ENCODE peak calls at places on chromosomes 4 and X, in six cellular contexts. One of them, this sample, is unnamed.
A peak's percentile ranks its signal among the peaks of the same experiment; 100 is the strongest.

GRCh38 chrX:121876316-121876715 is 828.9 kb downstream of the GLUD2 start:
- DNase-seq in central memory CD8-positive, alpha-beta T cell: no peak
- DNase-seq in glutamatergic neuron: no peak
- DNase-seq in Caco-2: no peak
- DNase-seq in left lung: no peak
- DNase-seq in IMR-90: no peak
- DNase-seq in this sample: peak; percentile 69

GRCh38 chrX:45329217-45329616 is 128.5 kb upstream of the DIPK2B start:
- DNase-seq in left lung: no peak
- DNase-seq in Caco-2: no peak
- DNase-seq in central memory CD8-positive, alpha-beta T cell: no peak
- DNase-seq in glutamatergic neuron: no peak
- DNase-seq in IMR-90: no peak
- DNase-seq in this sample: no peak

GRCh38 chrX:99142745-99143144 is 1267.3 kb downstream of the PCDH19 start:
- DNase-seq in glutamatergic neuron: no peak
- DNase-seq in left lung: no peak
- DNase-seq in central memory CD8-positive, alpha-beta T cell: no peak
- DNase-seq in Caco-2: no peak
- DNase-seq in IMR-90: no peak
- DNase-seq in this sample: no peak

GRCh38 chrX:124829930-124830329 is 483.6 kb downstream of the SH2D1A start:
- DNase-seq in IMR-90: no peak
- DNase-seq in left lung: no peak
- DNase-seq in glutamatergic neuron: no peak
- DNase-seq in central memory CD8-positive, alpha-beta T cell: no peak
- DNase-seq in Caco-2: no peak
- DNase-seq in this sample: no peak

GRCh38 chr4:41369680-41370079 is 113.0 kb downstream of the UCHL1 start:
- DNase-seq in central memory CD8-positive, alpha-beta T cell: no peak
- DNase-seq in Caco-2: no peak
- DNase-seq in IMR-90: no peak
- DNase-seq in left lung: no peak
- DNase-seq in glutamatergic neuron: no peak
- DNase-seq in this sample: no peak

GRCh38 chr4:6268650-6269399 is 825 bp upstream of the WFS1 start:
- DNase-seq in Caco-2: no peak
- DNase-seq in glutamatergic neuron: no peak
- DNase-seq in left lung: no peak
- DNase-seq in IMR-90: no peak
- DNase-seq in central memory CD8-positive, alpha-beta T cell: no peak
- DNase-seq in this sample: no peak

GRCh38 chr4:155392486-155393184 is 15.9 kb upstream of the MAP9 start:
- DNase-seq in Caco-2: peak; percentile 39
- DNase-seq in glutamatergic neuron: no peak
- DNase-seq in central memory CD8-positive, alpha-beta T cell: no peak
- DNase-seq in IMR-90: peak; percentile 84
- DNase-seq in left lung: no peak
- DNase-seq in this sample: peak; percentile 78

GRCh38 chr4:105304085-105304484 is 157.4 kb downstream of the TET2 start:
- DNase-seq in left lung: no peak
- DNase-seq in glutamatergic neuron: no peak
- DNase-seq in Caco-2: no peak
- DNase-seq in IMR-90: no peak
- DNase-seq in central memory CD8-positive, alpha-beta T cell: no peak
- DNase-seq in this sample: no peak

GRCh38 chrX:51697397-51697796 is 12.9 kb upstream of the CENPVL1 start:
- DNase-seq in IMR-90: no peak
- DNase-seq in glutamatergic neuron: no peak
- DNase-seq in central memory CD8-positive, alpha-beta T cell: no peak
- DNase-seq in Caco-2: no peak
- DNase-seq in left lung: peak; percentile 11
- DNase-seq in this sample: no peak

GRCh38 chrX:2875798-2876399 is 47.2 kb downstream of the GYG2 start:
- DNase-seq in central memory CD8-positive, alpha-beta T cell: no peak
- DNase-seq in IMR-90: no peak
- DNase-seq in Caco-2: no peak
- DNase-seq in left lung: no peak
- DNase-seq in glutamatergic neuron: no peak
- DNase-seq in this sample: peak; percentile 41

GRCh38 chr4:7769308-7769841 is 170.3 kb downstream of the AFAP1 start:
- DNase-seq in glutamatergic neuron: no peak
- DNase-seq in IMR-90: no peak
- DNase-seq in central memory CD8-positive, alpha-beta T cell: no peak
- DNase-seq in Caco-2: no peak
- DNase-seq in left lung: no peak
- DNase-seq in this sample: no peak

GRCh38 chrX:9885150-9885549 is 82.0 kb upstream of the CLDN34 start:
- DNase-seq in left lung: peak; percentile 66
- DNase-seq in IMR-90: peak; percentile 71
- DNase-seq in central memory CD8-positive, alpha-beta T cell: no peak
- DNase-seq in glutamatergic neuron: peak; percentile 76
- DNase-seq in Caco-2: peak; percentile 56
- DNase-seq in this sample: peak; percentile 80

GRCh38 chrX:23884427-23885024 is 23.2 kb downstream of the APOO start:
- DNase-seq in IMR-90: peak; percentile 50
- DNase-seq in glutamatergic neuron: no peak
- DNase-seq in left lung: no peak
- DNase-seq in central memory CD8-positive, alpha-beta T cell: no peak
- DNase-seq in Caco-2: no peak
- DNase-seq in this sample: peak; percentile 64

GRCh38 chrX:53160297-53160983 is 64.6 kb downstream of the KDM5C start:
- DNase-seq in left lung: no peak
- DNase-seq in IMR-90: no peak
- DNase-seq in glutamatergic neuron: no peak
- DNase-seq in Caco-2: no peak
- DNase-seq in central memory CD8-positive, alpha-beta T cell: no peak
- DNase-seq in this sample: no peak

GRCh38 chrX:8289523-8289922 is 118.5 kb upstream of the VCX2 start:
- DNase-seq in left lung: no peak
- DNase-seq in IMR-90: no peak
- DNase-seq in central memory CD8-positive, alpha-beta T cell: no peak
- DNase-seq in glutamatergic neuron: no peak
- DNase-seq in Caco-2: no peak
- DNase-seq in this sample: no peak

GRCh38 chrX:102712216-102712966 is at the start of gene GPRASP2:
- DNase-seq in left lung: peak; percentile 47
- DNase-seq in central memory CD8-positive, alpha-beta T cell: no peak
- DNase-seq in Caco-2: peak; percentile 26
- DNase-seq in IMR-90: no peak
- DNase-seq in glutamatergic neuron: peak; percentile 69
- DNase-seq in this sample: no peak

GRCh38 chr4:2934077-2934812 is 29.0 kb downstream of the NOP14 start:
- DNase-seq in left lung: peak; percentile 62
- DNase-seq in IMR-90: peak; percentile 24
- DNase-seq in glutamatergic neuron: no peak
- DNase-seq in central memory CD8-positive, alpha-beta T cell: no peak
- DNase-seq in Caco-2: peak; percentile 45
- DNase-seq in this sample: peak; percentile 49

GRCh38 chr4:910366-911091 is 21.6 kb downstream of the GAK start:
- DNase-seq in left lung: no peak
- DNase-seq in IMR-90: no peak
- DNase-seq in glutamatergic neuron: peak; percentile 13
- DNase-seq in central memory CD8-positive, alpha-beta T cell: no peak
- DNase-seq in Caco-2: no peak
- DNase-seq in this sample: no peak

GRCh38 chr4:88765729-88766128 is 68.1 kb upstream of the NAP1L5 start:
- DNase-seq in central memory CD8-positive, alpha-beta T cell: no peak
- DNase-seq in left lung: no peak
- DNase-seq in Caco-2: no peak
- DNase-seq in IMR-90: peak; percentile 84
- DNase-seq in glutamatergic neuron: no peak
- DNase-seq in this sample: peak; percentile 76